ENCODE peak calls at places on chromosomes 16 and 17, in ten cellular contexts. C is HFFc6, K is endothelial cell, X is breast epithelium, G is astrocyte of the spinal cord, I is stomach, P is AG09309, Q is neural progenitor cell, N is nephron progenitor cell, J is PC-3. H is an unnamed sample.

GRCh38 chr17:40448639-40449261 is 5.5 kb downstream of the IGFBP4 start:
- DNase-seq in C (no peak), K (no peak), X (peak), G (no peak), I (peak), P (no peak), Q (no peak), N (no peak), J (peak), H (no peak)

GRCh38 chr17:66281671-66282369 is 20.6 kb upstream of the PRKCA start:
- DNase-seq in C (no peak), K (no peak), X (no peak), G (no peak), I (no peak), P (no peak), Q (no peak), N (no peak), J (no peak), H (no peak)

GRCh38 chr17:73365934-73366623 is 54.3 kb upstream of the CDC42EP4 start:
- DNase-seq in C (no peak), K (no peak), X (no peak), G (peak), I (no peak), P (no peak), Q (peak), N (no peak), J (no peak), H (no peak)

GRCh38 chr17:42153919-42154491 is 784 bp downstream of the RAB5C start:
- DNase-seq in C (no peak), K (no peak), X (no peak), G (peak), I (no peak), P (no peak), Q (peak), N (no peak), J (no peak), H (no peak)

GRCh38 chr17:34321981-34322380 is 2.7 kb downstream of the CCL8 start:
- DNase-seq in C (no peak), K (no peak), X (no peak), G (no peak), I (no peak), P (no peak), Q (no peak), N (no peak), J (no peak), H (no peak)

GRCh38 chr17:79255471-79255870 is 180.8 kb downstream of the ENGASE start:
- DNase-seq in C (no peak), K (no peak), X (no peak), G (no peak), I (no peak), P (no peak), Q (no peak), N (no peak), J (no peak), H (no peak)

GRCh38 chr17:35879748-35880654 is at the start of gene CCL5:
- DNase-seq in C (peak), K (no peak), X (no peak), G (no peak), I (no peak), P (no peak), Q (no peak), N (no peak), J (peak), H (no peak)

GRCh38 chr16:75616541-75617010 is 6.5 kb downstream of the ADAT1 start:
- DNase-seq in C (no peak), K (no peak), X (no peak), G (no peak), I (no peak), P (no peak), Q (no peak), N (no peak), J (peak), H (no peak)

GRCh38 chr16:84502581-84502980 is 1.9 kb downstream of the MEAK7 start:
- DNase-seq in C (peak), K (no peak), X (no peak), G (no peak), I (no peak), P (no peak), Q (no peak), N (no peak), J (peak), H (no peak)

GRCh38 chr17:78499715-78500540 is 77.3 kb downstream of the DNAH17 start:
- DNase-seq in C (no peak), K (no peak), X (no peak), G (no peak), I (no peak), P (no peak), Q (no peak), N (no peak), J (no peak), H (no peak)

GRCh38 chr16:1333854-1334719 is 642 bp downstream of the BAIAP3 start:
- DNase-seq in C (no peak), K (no peak), X (no peak), G (no peak), I (no peak), P (no peak), Q (peak), N (peak), J (no peak), H (no peak)

GRCh38 chr16:86378831-86379504 is 131.4 kb upstream of the FOXF1 start:
- DNase-seq in C (no peak), K (no peak), X (no peak), G (no peak), I (no peak), P (no peak), Q (no peak), N (no peak), J (no peak), H (no peak)

GRCh38 chr17:49741009-49741691 is 22.8 kb downstream of the FAM117A start:
- DNase-seq in C (no peak), K (no peak), X (no peak), G (no peak), I (no peak), P (no peak), Q (no peak), N (no peak), J (no peak), H (no peak)

GRCh38 chr16:19879241-19879792 is 5.3 kb downstream of the GPRC5B start:
- DNase-seq in C (peak), K (no peak), X (no peak), G (peak), I (no peak), P (no peak), Q (peak), N (no peak), J (no peak), H (no peak)
- TF ChIP-seq CTCF in C (no peak), K (no peak), X (no peak), G (no peak), I (no peak), P (no peak), Q (no peak), N (no peak), J (no peak), H (no peak)

GRCh38 chr16:49354101-49354500 is 19.5 kb upstream of the C16orf78 start:
- DNase-seq in C (no peak), K (no peak), X (no peak), G (no peak), I (no peak), P (no peak), Q (no peak), N (no peak), J (no peak), H (no peak)

GRCh38 chr16:49351119-49351518 is 22.5 kb upstream of the C16orf78 start:
- DNase-seq in C (no peak), K (no peak), X (no peak), G (no peak), I (no peak), P (no peak), Q (peak), N (peak), J (no peak), H (no peak)

GRCh38 chr16:49353650-49354049 is 20.0 kb upstream of the C16orf78 start:
- DNase-seq in C (no peak), K (no peak), X (no peak), G (no peak), I (no peak), P (no peak), Q (no peak), N (no peak), J (no peak), H (no peak)

GRCh38 chr16:49354991-49355390 is 18.6 kb upstream of the C16orf78 start:
- DNase-seq in C (no peak), K (no peak), X (no peak), G (no peak), I (no peak), P (no peak), Q (no peak), N (no peak), J (no peak), H (no peak)

GRCh38 chr16:49352923-49353322 is 20.7 kb upstream of the C16orf78 start:
- DNase-seq in C (no peak), K (peak), X (no peak), G (no peak), I (no peak), P (no peak), Q (peak), N (peak), J (peak), H (no peak)
- TF ChIP-seq CTCF in C (peak), K (peak), X (no peak), G (peak), I (no peak), P (peak), Q (peak), N (peak), J (peak), H (peak)

GRCh38 chr17:75476274-75476673 is 19.8 kb downstream of the TMEM94 start:
- DNase-seq in C (no peak), K (no peak), X (no peak), G (peak), I (no peak), P (no peak), Q (no peak), N (no peak), J (no peak), H (no peak)
- TF ChIP-seq CTCF in C (no peak), K (no peak), X (no peak), G (no peak), I (no peak), P (no peak), Q (no peak), N (no peak), J (no peak), H (no peak)

GRCh38 chr16:24826096-24826690 is 19.6 kb upstream of the SLC5A11 start:
- DNase-seq in C (no peak), K (no peak), X (no peak), G (no peak), I (no peak), P (no peak), Q (peak), N (no peak), J (no peak), H (no peak)
- TF ChIP-seq CTCF in C (no peak), K (no peak), X (no peak), G (no peak), I (no peak), P (no peak), Q (no peak), N (no peak), J (no peak), H (no peak)

GRCh38 chr17:48104440-48104839 is 3.1 kb upstream of the SNX11 start:
- DNase-seq in C (no peak), K (no peak), X (no peak), G (no peak), I (no peak), P (no peak), Q (no peak), N (no peak), J (no peak), H (peak)

GRCh38 chr17:48103379-48103715 is 2.1 kb upstream of the CBX1 start:
- DNase-seq in C (no peak), K (no peak), X (no peak), G (no peak), I (no peak), P (no peak), Q (no peak), N (no peak), J (no peak), H (no peak)

GRCh38 chr17:48110722-48111121 is 3.2 kb downstream of the SNX11 start:
- DNase-seq in C (no peak), K (no peak), X (no peak), G (no peak), I (no peak), P (no peak), Q (no peak), N (no peak), J (no peak), H (peak)

GRCh38 chr17:48106802-48107136 is 797 bp upstream of the SNX11 start:
- DNase-seq in C (no peak), K (no peak), X (no peak), G (no peak), I (no peak), P (no peak), Q (no peak), N (no peak), J (no peak), H (peak)

GRCh38 chr17:48107137-48108055 is at the start of gene SNX11:
- DNase-seq in C (peak), K (peak), X (peak), G (peak), I (peak), P (no peak), Q (peak), N (peak), J (peak), H (peak)
- TF ChIP-seq CTCF in C (peak), K (no peak), X (no peak), G (peak), I (no peak), P (no peak), Q (no peak), N (no peak), J (no peak), H (peak)

GRCh38 chr16:89221604-89222003 is 4.1 kb downstream of the ZNF778 start:
- DNase-seq in C (no peak), K (no peak), X (no peak), G (no peak), I (no peak), P (no peak), Q (no peak), N (no peak), J (no peak), H (no peak)

GRCh38 chr16:89219365-89219764 is 1.9 kb downstream of the ZNF778 start:
- DNase-seq in C (no peak), K (peak), X (no peak), G (no peak), I (no peak), P (no peak), Q (no peak), N (no peak), J (no peak), H (no peak)

GRCh38 chr16:89216315-89217137 is 977 bp upstream of the ZNF778 start:
- DNase-seq in C (peak), K (peak), X (peak), G (peak), I (peak), P (peak), Q (peak), N (peak), J (peak), H (no peak)

GRCh38 chr16:89217138-89217387 is 440 bp upstream of the ZNF778 start:
- DNase-seq in C (no peak), K (no peak), X (no peak), G (no peak), I (no peak), P (no peak), Q (no peak), N (no peak), J (no peak), H (no peak)

GRCh38 chr16:89217388-89218191 is at the start of gene ZNF778:
- DNase-seq in C (peak), K (peak), X (peak), G (peak), I (peak), P (peak), Q (peak), N (peak), J (peak), H (no peak)
- TF ChIP-seq CTCF in C (no peak), K (no peak), X (no peak), G (no peak), I (no peak), P (no peak), Q (no peak), N (no peak), J (no peak), H (no peak)

GRCh38 chr16:5235119-5235518 is 137.5 kb upstream of the EEF2KMT start:
- DNase-seq in C (no peak), K (no peak), X (no peak), G (no peak), I (no peak), P (no peak), Q (no peak), N (no peak), J (no peak), H (no peak)

GRCh38 chr16:5231246-5231759 is 133.7 kb upstream of the EEF2KMT start:
- DNase-seq in C (no peak), K (no peak), X (no peak), G (no peak), I (no peak), P (no peak), Q (no peak), N (no peak), J (no peak), H (no peak)

GRCh38 chr16:5234295-5235050 is 136.9 kb upstream of the EEF2KMT start:
- DNase-seq in C (no peak), K (no peak), X (no peak), G (no peak), I (no peak), P (no peak), Q (no peak), N (no peak), J (no peak), H (no peak)
- TF ChIP-seq CTCF in C (no peak), K (no peak), X (no peak), G (no peak), I (no peak), P (no peak), Q (no peak), N (no peak), J (no peak), H (no peak)

GRCh38 chr16:29834079-29834478 is 13.8 kb downstream of the MVP start:
- DNase-seq in C (no peak), K (no peak), X (no peak), G (no peak), I (no peak), P (no peak), Q (no peak), N (no peak), J (no peak), H (no peak)

GRCh38 chr16:29835926-29836325 is 15.7 kb downstream of the MVP start:
- DNase-seq in C (no peak), K (no peak), X (no peak), G (no peak), I (no peak), P (no peak), Q (no peak), N (no peak), J (no peak), H (no peak)

GRCh38 chr16:29839822-29840221 is 19.6 kb downstream of the MVP start:
- DNase-seq in C (no peak), K (no peak), X (no peak), G (no peak), I (no peak), P (no peak), Q (no peak), N (no peak), J (no peak), H (no peak)

GRCh38 chr16:29837833-29838232 is 17.6 kb downstream of the MVP start:
- DNase-seq in C (no peak), K (no peak), X (no peak), G (no peak), I (no peak), P (no peak), Q (no peak), N (no peak), J (no peak), H (no peak)

GRCh38 chr16:29836623-29837022 is 16.4 kb downstream of the MVP start:
- DNase-seq in C (no peak), K (no peak), X (no peak), G (no peak), I (no peak), P (no peak), Q (no peak), N (no peak), J (no peak), H (no peak)
- TF ChIP-seq CTCF in C (no peak), K (no peak), X (no peak), G (no peak), I (no peak), P (no peak), Q (no peak), N (no peak), J (no peak), H (no peak)

GRCh38 chr17:1724869-1725641 is 551 bp downstream of the WDR81 start:
- DNase-seq in C (no peak), K (no peak), X (no peak), G (no peak), I (no peak), P (no peak), Q (peak), N (peak), J (no peak), H (no peak)
- TF ChIP-seq CTCF in C (peak), K (no peak), X (no peak), G (no peak), I (no peak), P (no peak), Q (no peak), N (no peak), J (no peak), H (peak)

H was measured in chondrocyte.